ENCODE peak calls at places on chromosomes 11 and 22, in seven cellular contexts. H is suprapubic skin, Z is spleen, T is transverse colon, A is GM23338, X is GM12878, E is endothelial cell of umbilical vein. Q is an unnamed sample.

GRCh38 chr22:20569059-20570058 is 61.9 kb downstream of the MED15 start:
- DNase-seq in H (peak; percentile 90), Z (peak; percentile 89), T (peak; percentile 68), A (no peak), X (peak; percentile 33), E (no peak), Q (peak; percentile 88)

GRCh38 chr11:106061936-106062591 is 15.1 kb downstream of the KBTBD3 start:
- DNase-seq in H (no peak), Z (no peak), T (no peak), A (no peak), X (no peak), E (no peak), Q (no peak)

GRCh38 chr11:111949519-111950426 is 12.6 kb downstream of the DIXDC1 start:
- DNase-seq in H (no peak), Z (no peak), T (no peak), A (no peak), X (no peak), E (peak; percentile 85), Q (no peak)

GRCh38 chr11:113577356-113578163 is 102.4 kb upstream of the DRD2 start:
- DNase-seq in H (no peak), Z (no peak), T (no peak), A (peak; percentile 41), X (no peak), E (no peak), Q (no peak)

GRCh38 chr11:123103326-123103980 is 41.5 kb upstream of the HSPA8 start:
- DNase-seq in H (peak; percentile 74), Z (no peak), T (peak; percentile 30), A (peak; percentile 73), X (no peak), E (peak; percentile 75), Q (peak; percentile 83)

GRCh38 chr11:83401506-83402225 is 115.5 kb upstream of the CCDC90B start:
- DNase-seq in H (no peak), Z (no peak), T (no peak), A (no peak), X (no peak), E (no peak), Q (no peak)

GRCh38 chr11:74540270-74540669 is 46.7 kb upstream of the LIPT2 start:
- DNase-seq in H (no peak), Z (no peak), T (no peak), A (peak; percentile 34), X (no peak), E (no peak), Q (no peak)

GRCh38 chr11:74100231-74100630 is 70.6 kb downstream of the C2CD3 start:
- DNase-seq in H (no peak), Z (no peak), T (no peak), A (no peak), X (no peak), E (no peak), Q (no peak)

GRCh38 chr22:44935724-44936123 is 74.1 kb downstream of the PHF21B start:
- DNase-seq in H (no peak), Z (no peak), T (no peak), A (no peak), X (no peak), E (no peak), Q (no peak)

GRCh38 chr22:42734406-42734805 is 13.7 kb upstream of the A4GALT start:
- DNase-seq in H (no peak), Z (no peak), T (no peak), A (no peak), X (no peak), E (no peak), Q (no peak)

GRCh38 chr11:26842458-26842841 is 120.6 kb upstream of the SLC5A12 start:
- DNase-seq in H (no peak), Z (no peak), T (no peak), A (no peak), X (no peak), E (no peak), Q (peak; percentile 63)

GRCh38 chr22:23138584-23139469 is 3.0 kb downstream of the RSPH14 start:
- DNase-seq in H (no peak), Z (no peak), T (no peak), A (no peak), X (no peak), E (no peak), Q (no peak)

GRCh38 chr11:27699242-27699925 is 871 bp downstream of the BDNF start:
- DNase-seq in H (no peak), Z (no peak), T (no peak), A (peak; percentile 72), X (no peak), E (peak; percentile 74), Q (no peak)

GRCh38 chr11:75238595-75239245 is 1.9 kb upstream of the TPBGL start:
- DNase-seq in H (no peak), Z (no peak), T (no peak), A (no peak), X (no peak), E (no peak), Q (no peak)

GRCh38 chr11:10575346-10575745 is 6.9 kb upstream of the LYVE1 start:
- DNase-seq in H (no peak), Z (no peak), T (no peak), A (no peak), X (no peak), E (no peak), Q (no peak)

GRCh38 chr22:40638261-40638660 is 1.7 kb upstream of the MRTFA start:
- DNase-seq in H (no peak), Z (peak; percentile 75), T (no peak), A (no peak), X (no peak), E (no peak), Q (peak; percentile 67)

GRCh38 chr11:133078591-133079179 is 453.6 kb downstream of the OPCML start:
- DNase-seq in H (no peak), Z (no peak), T (peak; percentile 20), A (peak; percentile 86), X (no peak), E (peak; percentile 27), Q (no peak)

GRCh38 chr11:16591157-16591556 is 147.3 kb upstream of the C11orf58 start:
- DNase-seq in H (no peak), Z (no peak), T (no peak), A (no peak), X (no peak), E (no peak), Q (no peak)

GRCh38 chr22:42966389-42966998 is 48.5 kb downstream of the PACSIN2 start:
- DNase-seq in H (no peak), Z (no peak), T (no peak), A (no peak), X (no peak), E (no peak), Q (no peak)

GRCh38 chr11:65911682-65912568 is 6.9 kb downstream of the C11orf68 start:
- DNase-seq in H (peak; percentile 89), Z (no peak), T (peak; percentile 40), A (peak; percentile 84), X (no peak), E (peak; percentile 58), Q (peak; percentile 85)

GRCh38 chr11:117097567-117098268 is 510 bp downstream of the SIK3 start:
- DNase-seq in H (peak; percentile 83), Z (no peak), T (peak; percentile 44), A (peak; percentile 68), X (no peak), E (peak; percentile 42), Q (peak; percentile 77)

GRCh38 chr11:79198898-79199250 is 242.0 kb downstream of the TENM4 start:
- DNase-seq in H (no peak), Z (no peak), T (no peak), A (no peak), X (no peak), E (no peak), Q (no peak)

GRCh38 chr22:38172016-38172431 is 9.6 kb downstream of the PLA2G6 start:
- DNase-seq in H (peak; percentile 48), Z (no peak), T (no peak), A (no peak), X (no peak), E (peak; percentile 78), Q (peak; percentile 58)

GRCh38 chr11:62547691-62548281 is 1.2 kb upstream of the AHNAK start:
- DNase-seq in H (no peak), Z (no peak), T (no peak), A (no peak), X (no peak), E (peak; percentile 37), Q (peak; percentile 78)
- TF ChIP-seq POLR2AphosphoS5 in H (peak; percentile 30), Z (no peak), T (peak; percentile 44), A (no peak), X (no peak), E (no peak), Q (peak; percentile 63)

GRCh38 chr11:59208956-59209355 is 3.8 kb downstream of the MPEG1 start:
- DNase-seq in H (no peak), Z (no peak), T (no peak), A (no peak), X (no peak), E (no peak), Q (no peak)

GRCh38 chr11:59216654-59217640 is 4.2 kb upstream of the MPEG1 start:
- DNase-seq in H (no peak), Z (peak; percentile 80), T (peak; percentile 46), A (no peak), X (peak; percentile 99), E (no peak), Q (peak; percentile 79)

GRCh38 chr11:59212222-59212621 is 505 bp downstream of the MPEG1 start:
- DNase-seq in H (no peak), Z (no peak), T (no peak), A (no peak), X (no peak), E (no peak), Q (no peak)

GRCh38 chr11:59214141-59214893 is 1.6 kb upstream of the MPEG1 start:
- DNase-seq in H (no peak), Z (no peak), T (no peak), A (no peak), X (no peak), E (no peak), Q (no peak)

GRCh38 chr11:59212744-59213573 is at the start of gene MPEG1:
- DNase-seq in H (no peak), Z (peak; percentile 82), T (no peak), A (no peak), X (no peak), E (no peak), Q (no peak)
- TF ChIP-seq POLR2AphosphoS5 in H (no peak), Z (peak; percentile 81), T (no peak), A (no peak), X (peak; percentile 13), E (no peak), Q (no peak)

DNA sequence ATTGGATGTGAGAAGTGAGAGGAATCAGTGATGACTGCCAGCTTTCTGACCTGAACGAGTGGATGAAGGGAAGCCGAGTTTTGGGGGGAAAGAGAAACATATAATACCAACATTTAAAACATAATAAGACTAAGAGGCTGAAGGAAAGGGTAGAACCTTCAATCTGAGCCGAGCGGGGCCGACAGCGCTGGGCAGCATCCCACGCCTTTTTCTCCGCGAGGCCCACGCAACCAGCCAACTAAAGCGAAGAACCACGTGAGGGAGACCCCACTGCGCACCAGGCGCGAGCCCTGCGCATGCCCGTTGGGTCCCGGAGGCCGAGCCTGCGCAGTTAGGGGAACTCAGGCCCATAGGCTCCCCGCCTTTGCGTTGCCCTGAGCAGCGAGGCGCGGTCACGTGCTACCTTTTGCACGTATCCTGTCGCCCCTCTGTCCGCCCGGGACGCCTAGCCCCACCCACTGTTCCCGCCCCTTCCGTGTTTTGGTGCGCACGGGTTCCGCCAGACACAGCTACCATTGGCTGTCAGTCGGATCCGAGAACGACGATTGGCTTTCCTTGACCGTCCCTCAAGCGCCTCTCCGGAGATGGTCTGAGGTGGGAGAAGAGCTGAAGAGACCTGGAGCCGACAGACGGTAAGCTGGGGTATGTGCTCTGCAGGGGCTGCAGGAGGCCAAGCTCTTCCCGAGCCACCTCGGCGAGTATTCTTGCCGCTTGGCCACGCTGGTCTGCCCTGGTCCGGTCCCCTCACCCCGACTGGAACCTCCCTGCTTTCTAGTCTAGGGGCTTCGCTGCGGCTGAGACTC is at the start of gene HINFP:
- DNase-seq in H (peak; percentile 100), Z (peak; percentile 100), T (peak; percentile 100), A (peak; percentile 99), X (peak; percentile 99), E (peak; percentile 100), Q (peak; percentile 100)
- TF ChIP-seq POLR2AphosphoS5 in H (peak; percentile 62), Z (peak; percentile 97), T (peak; percentile 69), A (peak; percentile 92), X (peak; percentile 87), E (peak; percentile 82), Q (peak; percentile 87)

GRCh38 chr22:46803031-46803880 is 40.8 kb downstream of the TBC1D22A start:
- DNase-seq in H (peak; percentile 64), Z (peak; percentile 93), T (peak; percentile 58), A (peak; percentile 83), X (no peak), E (peak; percentile 50), Q (peak; percentile 68)
- TF ChIP-seq POLR2AphosphoS5 in H (no peak), Z (peak; percentile 59), T (no peak), A (no peak), X (no peak), E (no peak), Q (no peak)